ENCODE peak calls at places on chromosomes 5 and 9, in six cellular contexts. One of them, this sample, is unnamed.

GRCh38 chr5:171927345-171927941 is 79.0 kb downstream of the FBXW11 start:
- DNase-seq in fibroblast of lung: no peak
- DNase-seq in neuronal stem cell: no peak
- DNase-seq in neural progenitor cell: no peak
- DNase-seq in MM.1S: no peak
- DNase-seq in IMR-90: peak; percentile 22
- DNase-seq in this sample: no peak

GRCh38 chr9:90724112-90724511 is 77.5 kb upstream of the SYK start:
- DNase-seq in fibroblast of lung: no peak
- DNase-seq in neuronal stem cell: no peak
- DNase-seq in neural progenitor cell: no peak
- DNase-seq in MM.1S: no peak
- DNase-seq in IMR-90: no peak
- DNase-seq in this sample: no peak

GRCh38 chr9:20611751-20612287 is 10.5 kb downstream of the MLLT3 start:
- DNase-seq in fibroblast of lung: peak; percentile 87
- DNase-seq in neuronal stem cell: no peak
- DNase-seq in neural progenitor cell: peak; percentile 14
- DNase-seq in MM.1S: no peak
- DNase-seq in IMR-90: peak; percentile 84
- DNase-seq in this sample: peak; percentile 58

GRCh38 chr9:77304543-77304942 is 127.2 kb downstream of the VPS13A start:
- DNase-seq in fibroblast of lung: no peak
- DNase-seq in neuronal stem cell: no peak
- DNase-seq in neural progenitor cell: no peak
- DNase-seq in MM.1S: peak; percentile 38
- DNase-seq in IMR-90: peak; percentile 11
- DNase-seq in this sample: no peak

GRCh38 chr9:17837931-17838330 is 259.1 kb downstream of the SH3GL2 start:
- DNase-seq in fibroblast of lung: no peak
- DNase-seq in neuronal stem cell: no peak
- DNase-seq in neural progenitor cell: no peak
- DNase-seq in MM.1S: no peak
- DNase-seq in IMR-90: no peak
- DNase-seq in this sample: no peak

GRCh38 chr9:120697448-120697847 is 16.8 kb downstream of the MEGF9 start:
- DNase-seq in fibroblast of lung: no peak
- DNase-seq in neuronal stem cell: no peak
- DNase-seq in neural progenitor cell: no peak
- DNase-seq in MM.1S: no peak
- DNase-seq in IMR-90: no peak
- DNase-seq in this sample: no peak

GRCh38 chr9:26744362-26744965 is 148.1 kb downstream of the CAAP1 start:
- DNase-seq in fibroblast of lung: peak; percentile 15
- DNase-seq in neuronal stem cell: no peak
- DNase-seq in neural progenitor cell: peak; percentile 31
- DNase-seq in MM.1S: peak; percentile 29
- DNase-seq in IMR-90: peak; percentile 38
- DNase-seq in this sample: peak; percentile 9

GRCh38 chr9:86487222-86487841 is 133.1 kb upstream of the TUT7 start:
- DNase-seq in fibroblast of lung: peak; percentile 46
- DNase-seq in neuronal stem cell: peak; percentile 47
- DNase-seq in neural progenitor cell: peak; percentile 71
- DNase-seq in MM.1S: peak; percentile 53
- DNase-seq in IMR-90: peak; percentile 76
- DNase-seq in this sample: peak; percentile 40

GRCh38 chr9:2210201-2210600 is 195.1 kb downstream of the SMARCA2 start:
- DNase-seq in fibroblast of lung: no peak
- DNase-seq in neuronal stem cell: no peak
- DNase-seq in neural progenitor cell: no peak
- DNase-seq in MM.1S: no peak
- DNase-seq in IMR-90: peak; percentile 69
- DNase-seq in this sample: peak; percentile 12

GRCh38 chr9:95091574-95091970 is 225.9 kb downstream of the FANCC start:
- DNase-seq in fibroblast of lung: peak; percentile 87
- DNase-seq in neuronal stem cell: no peak
- DNase-seq in neural progenitor cell: no peak
- DNase-seq in MM.1S: no peak
- DNase-seq in IMR-90: peak; percentile 53
- DNase-seq in this sample: peak; percentile 58

GRCh38 chr5:134741052-134741451 is 2.7 kb downstream of the CAMLG start:
- DNase-seq in fibroblast of lung: no peak
- DNase-seq in neuronal stem cell: no peak
- DNase-seq in neural progenitor cell: no peak
- DNase-seq in MM.1S: no peak
- DNase-seq in IMR-90: no peak
- DNase-seq in this sample: no peak

GRCh38 chr9:95067057-95067456 is 250.5 kb downstream of the FANCC start:
- DNase-seq in fibroblast of lung: no peak
- DNase-seq in neuronal stem cell: no peak
- DNase-seq in neural progenitor cell: no peak
- DNase-seq in MM.1S: no peak
- DNase-seq in IMR-90: no peak
- DNase-seq in this sample: no peak

GRCh38 chr5:9610344-9610743 is 19.8 kb downstream of the TAS2R1 start:
- DNase-seq in fibroblast of lung: no peak
- DNase-seq in neuronal stem cell: no peak
- DNase-seq in neural progenitor cell: no peak
- DNase-seq in MM.1S: no peak
- DNase-seq in IMR-90: no peak
- DNase-seq in this sample: no peak

GRCh38 chr5:116507051-116507537 is 67.5 kb downstream of the SEMA6A start:
- DNase-seq in fibroblast of lung: no peak
- DNase-seq in neuronal stem cell: no peak
- DNase-seq in neural progenitor cell: no peak
- DNase-seq in MM.1S: no peak
- DNase-seq in IMR-90: peak; percentile 11
- DNase-seq in this sample: no peak

GRCh38 chr5:33105521-33105941 is 335.2 kb upstream of the TARS1 start:
- DNase-seq in fibroblast of lung: peak; percentile 86
- DNase-seq in neuronal stem cell: no peak
- DNase-seq in neural progenitor cell: no peak
- DNase-seq in MM.1S: no peak
- DNase-seq in IMR-90: peak; percentile 82
- DNase-seq in this sample: peak; percentile 24

GRCh38 chr5:147450596-147450995 is 59.3 kb downstream of the DPYSL3 start:
- DNase-seq in fibroblast of lung: no peak
- DNase-seq in neuronal stem cell: no peak
- DNase-seq in neural progenitor cell: peak; percentile 46
- DNase-seq in MM.1S: no peak
- DNase-seq in IMR-90: no peak
- DNase-seq in this sample: no peak

GRCh38 chr9:109444771-109445320 is 53.3 kb downstream of the PTPN3 start:
- DNase-seq in fibroblast of lung: no peak
- DNase-seq in neuronal stem cell: no peak
- DNase-seq in neural progenitor cell: no peak
- DNase-seq in MM.1S: no peak
- DNase-seq in IMR-90: no peak
- DNase-seq in this sample: no peak

GRCh38 chr5:142095035-142095434 is 13.5 kb upstream of the NDFIP1 start:
- DNase-seq in fibroblast of lung: no peak
- DNase-seq in neuronal stem cell: no peak
- DNase-seq in neural progenitor cell: no peak
- DNase-seq in MM.1S: no peak
- DNase-seq in IMR-90: no peak
- DNase-seq in this sample: no peak

GRCh38 chr9:27870404-27870803 is 297.1 kb upstream of the C9orf72 start:
- DNase-seq in fibroblast of lung: no peak
- DNase-seq in neuronal stem cell: no peak
- DNase-seq in neural progenitor cell: no peak
- DNase-seq in MM.1S: no peak
- DNase-seq in IMR-90: no peak
- DNase-seq in this sample: peak; percentile 38

GRCh38 chr9:85743290-85744128 is 1.8 kb upstream of the AGTPBP1 start:
- DNase-seq in fibroblast of lung: peak; percentile 98
- DNase-seq in neuronal stem cell: no peak
- DNase-seq in neural progenitor cell: peak; percentile 39
- DNase-seq in MM.1S: no peak
- DNase-seq in IMR-90: peak; percentile 86
- DNase-seq in this sample: peak; percentile 90

GRCh38 chr5:54643679-54644078 is 126.1 kb downstream of the SNX18 start:
- DNase-seq in fibroblast of lung: peak; percentile 88
- DNase-seq in neuronal stem cell: no peak
- DNase-seq in neural progenitor cell: no peak
- DNase-seq in MM.1S: no peak
- DNase-seq in IMR-90: peak; percentile 87
- DNase-seq in this sample: peak; percentile 95

GRCh38 chr9:112013261-112013660 is 116.6 kb downstream of the UGCG start:
- DNase-seq in fibroblast of lung: no peak
- DNase-seq in neuronal stem cell: no peak
- DNase-seq in neural progenitor cell: no peak
- DNase-seq in MM.1S: no peak
- DNase-seq in IMR-90: no peak
- DNase-seq in this sample: no peak

DNA sequence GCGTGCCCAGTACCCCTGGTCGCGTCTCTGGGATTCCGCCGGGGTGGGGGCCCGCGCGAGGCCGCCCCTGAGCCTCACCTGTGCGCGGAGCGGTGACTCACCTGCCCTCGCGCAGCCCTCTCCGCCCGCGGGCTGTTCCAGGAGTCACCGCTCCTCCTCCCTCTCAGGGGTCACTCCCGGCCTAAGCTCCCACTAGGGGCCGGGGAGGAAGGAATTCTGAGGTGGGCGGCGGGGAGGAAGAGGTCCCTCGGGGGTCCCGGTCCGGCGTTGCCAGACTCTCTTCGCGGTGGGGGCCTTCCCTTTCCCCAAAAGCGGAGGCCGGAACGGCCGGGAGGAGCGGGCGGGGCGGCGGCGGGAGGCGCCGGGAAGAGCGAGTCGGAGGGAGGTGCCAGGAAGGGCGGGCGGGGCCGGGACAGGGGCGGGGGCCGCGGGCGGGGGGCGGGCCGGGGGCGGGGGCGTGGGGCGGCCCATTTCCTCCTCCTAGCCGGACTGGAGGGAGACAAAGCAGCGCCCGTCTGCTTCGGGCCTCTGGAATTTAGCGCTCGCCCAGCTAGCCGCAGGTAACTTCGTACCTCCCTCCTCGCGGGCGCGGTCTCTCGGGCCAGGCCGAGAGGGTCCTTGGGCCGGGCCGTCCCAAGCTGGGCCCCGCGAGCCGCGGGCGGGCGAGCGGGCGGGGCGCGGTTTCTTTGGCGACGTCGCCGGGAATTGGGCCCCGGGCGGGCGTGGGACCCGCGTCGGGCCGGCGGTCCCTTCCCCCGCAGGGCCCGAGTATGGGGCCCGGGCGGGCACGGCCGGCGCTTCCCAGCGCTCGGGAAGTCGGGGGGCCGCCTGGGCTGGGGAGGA is at the start of gene CTNNA1:
- DNase-seq in fibroblast of lung: peak; percentile 67
- DNase-seq in neuronal stem cell: peak; percentile 68
- DNase-seq in neural progenitor cell: peak; percentile 92
- DNase-seq in MM.1S: peak; percentile 76
- DNase-seq in IMR-90: peak; percentile 49
- DNase-seq in this sample: peak; percentile 83
- H3K27ac ChIP-seq in fibroblast of lung: peak within 1 kb of the TSS; percentile 93
- H3K27ac ChIP-seq in neuronal stem cell: peak within 1 kb of the TSS; percentile 86
- H3K27ac ChIP-seq in neural progenitor cell: peak within 1 kb of the TSS; percentile 96
- H3K27ac ChIP-seq in MM.1S: peak within 1 kb of the TSS; percentile 75
- H3K27ac ChIP-seq in IMR-90: peak within 1 kb of the TSS; percentile 93
- H3K27ac ChIP-seq in this sample: peak within 1 kb of the TSS; percentile 94

DNA sequence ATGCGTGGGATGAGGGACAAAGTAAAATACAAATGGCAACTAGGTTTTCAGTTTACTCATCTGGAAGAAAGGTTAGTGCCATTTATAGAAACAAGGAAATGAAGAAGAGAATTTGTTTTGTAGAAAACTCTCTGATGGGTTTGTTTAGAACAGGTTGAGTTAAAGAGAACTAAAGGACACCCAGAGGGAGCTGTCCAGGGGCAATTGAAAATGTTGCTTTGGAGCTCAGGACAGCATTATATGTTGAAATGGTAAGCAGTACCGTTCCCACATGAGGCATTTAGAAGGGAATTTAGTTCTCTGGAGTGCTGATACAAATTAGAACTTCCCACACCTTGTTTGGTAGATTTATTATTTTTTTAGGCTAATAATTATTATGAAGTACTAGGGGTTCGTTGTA is 71.5 kb downstream of the ZNF462 start:
- DNase-seq in fibroblast of lung: no peak
- DNase-seq in neuronal stem cell: no peak
- DNase-seq in neural progenitor cell: no peak
- DNase-seq in MM.1S: no peak
- DNase-seq in IMR-90: no peak
- DNase-seq in this sample: no peak
- H3K9ac ChIP-seq in fibroblast of lung: no peak overlapping the region
- H3K9ac ChIP-seq in neuronal stem cell: no peak overlapping the region
- H3K9ac ChIP-seq in neural progenitor cell: no peak overlapping the region
- H3K9ac ChIP-seq in MM.1S: no peak overlapping the region
- H3K9ac ChIP-seq in IMR-90: no peak overlapping the region
- H3K9ac ChIP-seq in this sample: no peak overlapping the region

GRCh38 chr5:107813559-107813958 is 142.8 kb upstream of the EFNA5 start:
- DNase-seq in fibroblast of lung: no peak
- DNase-seq in neuronal stem cell: no peak
- DNase-seq in neural progenitor cell: no peak
- DNase-seq in MM.1S: peak; percentile 71
- DNase-seq in IMR-90: no peak
- DNase-seq in this sample: no peak

GRCh38 chr5:107814183-107814582 is 143.4 kb upstream of the EFNA5 start:
- DNase-seq in fibroblast of lung: no peak
- DNase-seq in neuronal stem cell: no peak
- DNase-seq in neural progenitor cell: no peak
- DNase-seq in MM.1S: no peak
- DNase-seq in IMR-90: no peak
- DNase-seq in this sample: no peak

GRCh38 chr5:107809201-107810034 is 138.7 kb upstream of the EFNA5 start:
- DNase-seq in fibroblast of lung: peak; percentile 72
- DNase-seq in neuronal stem cell: no peak
- DNase-seq in neural progenitor cell: peak; percentile 50
- DNase-seq in MM.1S: no peak
- DNase-seq in IMR-90: peak; percentile 48
- DNase-seq in this sample: no peak

GRCh38 chr5:107815109-107815508 is 144.4 kb upstream of the EFNA5 start:
- DNase-seq in fibroblast of lung: no peak
- DNase-seq in neuronal stem cell: no peak
- DNase-seq in neural progenitor cell: no peak
- DNase-seq in MM.1S: no peak
- DNase-seq in IMR-90: no peak
- DNase-seq in this sample: no peak

DNA sequence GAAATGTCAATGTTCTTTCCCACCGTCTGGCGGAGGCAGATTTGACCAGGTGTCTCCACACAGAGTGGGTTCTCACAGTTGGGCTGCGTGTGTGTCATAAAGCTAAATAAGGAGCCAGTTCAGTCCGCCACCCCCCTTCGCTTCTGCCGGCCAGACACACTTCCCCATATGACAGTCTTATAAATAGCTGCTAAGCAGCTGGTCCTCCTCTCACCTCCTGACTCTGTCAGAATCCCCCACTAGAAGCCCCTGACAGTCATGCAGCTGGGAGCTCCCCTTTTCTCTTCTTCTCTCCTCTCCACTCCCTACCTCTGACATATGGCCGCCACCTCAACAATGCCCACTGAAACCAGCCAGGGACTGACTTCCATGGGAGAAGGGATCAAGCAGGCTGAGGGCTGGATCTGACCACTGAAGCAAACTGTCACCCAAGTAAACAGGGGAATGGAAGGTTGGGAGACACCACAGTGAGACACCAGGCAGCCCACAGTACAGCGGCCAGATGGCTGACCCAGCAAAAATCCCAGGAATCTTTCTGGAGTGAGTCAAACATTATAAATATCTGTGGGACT is 141.9 kb upstream of the EFNA5 start:
- DNase-seq in fibroblast of lung: peak; percentile 89
- DNase-seq in neuronal stem cell: no peak
- DNase-seq in neural progenitor cell: no peak
- DNase-seq in MM.1S: no peak
- DNase-seq in IMR-90: peak; percentile 86
- DNase-seq in this sample: no peak
- H3K4me2 ChIP-seq in fibroblast of lung: no peak overlapping the region
- H3K4me2 ChIP-seq in neuronal stem cell: no peak overlapping the region
- H3K4me2 ChIP-seq in neural progenitor cell: no peak overlapping the region
- H3K4me2 ChIP-seq in MM.1S: no peak overlapping the region
- H3K4me2 ChIP-seq in IMR-90: no peak overlapping the region
- H3K4me2 ChIP-seq in this sample: no peak overlapping the region

GRCh38 chr9:135615666-135616620 is 23.4 kb downstream of the GLT6D1 start:
- DNase-seq in fibroblast of lung: no peak
- DNase-seq in neuronal stem cell: no peak
- DNase-seq in neural progenitor cell: no peak
- DNase-seq in MM.1S: no peak
- DNase-seq in IMR-90: no peak
- DNase-seq in this sample: no peak
- H3K27ac ChIP-seq in fibroblast of lung: no peak overlapping the region
- H3K27ac ChIP-seq in neuronal stem cell: no peak overlapping the region
- H3K27ac ChIP-seq in neural progenitor cell: no peak overlapping the region
- H3K27ac ChIP-seq in MM.1S: no peak overlapping the region
- H3K27ac ChIP-seq in IMR-90: no peak overlapping the region
- H3K27ac ChIP-seq in this sample: no peak overlapping the region